ENCODE peak calls at places on chromosomes 13 and 19, in four cellular contexts. Z is tibial nerve, D is endothelial cell of umbilical vein, H is uterus. G is an unnamed sample.

GRCh38 chr19:57269515-57270250 is 10.6 kb upstream of the ZNF460 start:
- DNase-seq in Z (no peak), D (peak; percentile 34), H (no peak), G (no peak)

GRCh38 chr19:6378036-6378435 is 2.3 kb upstream of the PSPN start:
- DNase-seq in Z (no peak), D (peak; percentile 0), H (peak; percentile 61), G (no peak)

GRCh38 chr19:47106819-47107200 is 6.8 kb downstream of the ZC3H4 start:
- DNase-seq in Z (no peak), D (no peak), H (no peak), G (no peak)

GRCh38 chr13:88544836-88545235 is 873.7 kb downstream of the SLITRK5 start:
- DNase-seq in Z (no peak), D (no peak), H (no peak), G (no peak)

GRCh38 chr13:54433511-54434206 is 1405.0 kb downstream of the OLFM4 start:
- DNase-seq in Z (no peak), D (no peak), H (no peak), G (no peak)

GRCh38 chr13:20573186-20573585 is 6.2 kb downstream of the IFT88 start:
- DNase-seq in Z (no peak), D (no peak), H (no peak), G (no peak)

GRCh38 chr19:29275266-29275665 is 62.3 kb upstream of the UQCRFS1 start:
- DNase-seq in Z (no peak), D (no peak), H (no peak), G (peak; percentile 13)

GRCh38 chr13:20340759-20341161 is 108.6 kb upstream of the GJB6 start:
- DNase-seq in Z (peak; percentile 64), D (no peak), H (peak; percentile 32), G (no peak)

GRCh38 chr13:64910061-64910460 is 2320.1 kb downstream of the PCDH9 start:
- DNase-seq in Z (no peak), D (no peak), H (no peak), G (no peak)

GRCh38 chr13:99734013-99734693 is 232.9 kb downstream of the TM9SF2 start:
- DNase-seq in Z (no peak), D (no peak), H (no peak), G (no peak)

GRCh38 chr19:934865-935422 is 9.1 kb downstream of the ARID3A start:
- DNase-seq in Z (peak; percentile 45), D (peak; percentile 93), H (peak; percentile 78), G (peak; percentile 98)

GRCh38 chr19:7497292-7497691 is 8.5 kb upstream of the PEX11G start:
- DNase-seq in Z (no peak), D (no peak), H (no peak), G (no peak)

GRCh38 chr19:1251503-1252220 is 3.3 kb downstream of the MIDN start:
- DNase-seq in Z (no peak), D (peak; percentile 54), H (no peak), G (no peak)

GRCh38 chr13:44710576-44710975 is 134.4 kb upstream of the TSC22D1 start:
- DNase-seq in Z (no peak), D (peak; percentile 92), H (no peak), G (no peak)

GRCh38 chr19:30785728-30786127 is 413.5 kb downstream of the ZNF536 start:
- DNase-seq in Z (no peak), D (no peak), H (no peak), G (no peak)

GRCh38 chr19:34316741-34317241 is 48.2 kb upstream of the GPI start:
- DNase-seq in Z (no peak), D (peak; percentile 62), H (no peak), G (no peak)

GRCh38 chr19:58009666-58010301 is 7.2 kb upstream of the ZNF606 start:
- DNase-seq in Z (peak; percentile 61), D (peak; percentile 75), H (peak; percentile 92), G (peak; percentile 57)

GRCh38 chr13:75195479-75196111 is 286.4 kb downstream of the TBC1D4 start:
- DNase-seq in Z (no peak), D (no peak), H (no peak), G (no peak)

GRCh38 chr13:110047511-110047910 is 259.4 kb downstream of the COL4A1 start:
- DNase-seq in Z (no peak), D (peak; percentile 35), H (peak; percentile 55), G (peak; percentile 88)

GRCh38 chr19:44975444-44975843 is 20.3 kb downstream of the CLPTM1 start:
- DNase-seq in Z (no peak), D (no peak), H (no peak), G (no peak)

GRCh38 chr13:100490692-100491091 is 97.9 kb downstream of the GGACT start:
- DNase-seq in Z (no peak), D (no peak), H (no peak), G (no peak)

GRCh38 chr13:78192721-78193120 is 274.1 kb upstream of the EDNRB start:
- DNase-seq in Z (no peak), D (no peak), H (no peak), G (no peak)

GRCh38 chr19:48551437-48552302 is at the start of gene SULT2B1:
- DNase-seq in Z (no peak), D (no peak), H (no peak), G (no peak)

GRCh38 chr19:46283771-46284170 is 13.1 kb upstream of the HIF3A start:
- DNase-seq in Z (no peak), D (peak; percentile 89), H (no peak), G (no peak)

GRCh38 chr13:27789153-27789494 is 3.2 kb upstream of the GSX1 start:
- DNase-seq in Z (no peak), D (no peak), H (no peak), G (no peak)

GRCh38 chr19:5051619-5052018 is 82.7 kb downstream of the KDM4B start:
- DNase-seq in Z (no peak), D (no peak), H (no peak), G (no peak)

GRCh38 chr13:78401833-78402232 is 201.5 kb downstream of the POU4F1 start:
- DNase-seq in Z (no peak), D (no peak), H (no peak), G (no peak)

GRCh38 chr19:47661161-47661560 is 52.1 kb upstream of the EHD2 start:
- DNase-seq in Z (no peak), D (no peak), H (no peak), G (peak; percentile 82)

GRCh38 chr19:39407644-39408391 is 1.2 kb downstream of the ZFP36 start:
- DNase-seq in Z (no peak), D (no peak), H (peak; percentile 64), G (peak; percentile 77)

GRCh38 chr13:109779074-109779473 is 7.3 kb downstream of the IRS2 start:
- DNase-seq in Z (no peak), D (no peak), H (no peak), G (no peak)

GRCh38 chr13:113647351-113648217 is 10.4 kb downstream of the ATP4B start:
- DNase-seq in Z (peak; percentile 77), D (peak; percentile 49), H (peak; percentile 69), G (peak; percentile 91)

GRCh38 chr19:56167064-56167578 is 8.7 kb upstream of the GALP start:
- DNase-seq in Z (no peak), D (no peak), H (no peak), G (no peak)

GRCh38 chr19:41935781-41936415 is 7.6 kb upstream of the ERFL start:
- DNase-seq in Z (no peak), D (no peak), H (no peak), G (no peak)

GRCh38 chr19:10106100-10106936 is at the start of gene PPAN:
- DNase-seq in Z (peak; percentile 99), D (peak; percentile 98), H (peak; percentile 97), G (peak; percentile 98)

GRCh38 chr19:10105241-10106099 is 692 bp upstream of the PPAN start:
- DNase-seq in Z (no peak), D (no peak), H (no peak), G (no peak)

GRCh38 chr19:10102787-10103236 is 334 bp upstream of the ANGPTL6 start:
- DNase-seq in Z (no peak), D (no peak), H (no peak), G (no peak)

GRCh38 chr19:10104665-10105221 is 1.4 kb upstream of the PPAN start:
- DNase-seq in Z (no peak), D (no peak), H (no peak), G (no peak)

GRCh38 chr19:10104130-10104513 is 1.6 kb upstream of the ANGPTL6 start:
- DNase-seq in Z (no peak), D (no peak), H (no peak), G (no peak)
- H3K9me3 ChIP-seq in Z (no peaks in the 10 kb centered on the region), D (no peaks in the 10 kb centered on the region), H (no peaks in the 10 kb centered on the region), G (no peaks in the 10 kb centered on the region)

DNA sequence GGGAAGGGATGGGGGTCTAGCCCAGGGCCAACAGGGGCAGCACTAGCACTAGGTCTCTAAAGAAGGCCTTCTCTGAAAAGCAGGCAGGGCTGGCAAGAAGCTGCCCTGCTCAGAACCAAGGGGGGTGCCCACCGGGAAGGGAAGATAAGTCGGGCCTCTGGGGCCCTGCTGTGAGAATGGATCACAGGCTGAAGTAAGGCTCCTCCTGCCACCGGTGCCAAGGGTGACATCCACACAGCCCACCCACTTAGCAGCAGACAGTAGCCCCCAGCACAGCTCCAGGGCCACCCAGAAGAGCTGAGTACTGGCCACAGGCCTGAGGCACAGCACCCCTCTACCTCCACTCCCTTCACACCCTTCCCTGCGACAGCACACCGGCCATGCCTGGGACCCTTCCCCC is 5.9 kb downstream of the ELL start:
- DNase-seq in Z (no peak), D (no peak), H (no peak), G (peak; percentile 45)
- H3K4me1 ChIP-seq in Z (peaks cover 32% of the 10 kb centered on the region), D (peaks cover 27% of the 10 kb centered on the region), H (no peaks in the 10 kb centered on the region), G (peaks cover 40% of the 10 kb centered on the region)

GRCh38 chr13:48094781-48095502 is at the start of gene MED4:
- DNase-seq in Z (peak; percentile 96), D (peak; percentile 95), H (peak; percentile 97), G (peak; percentile 94)
- TF ChIP-seq POLR2A in Z (peak; percentile 89), D (peak; percentile 91), H (peak; percentile 55), G (peak; percentile 76)

DNA sequence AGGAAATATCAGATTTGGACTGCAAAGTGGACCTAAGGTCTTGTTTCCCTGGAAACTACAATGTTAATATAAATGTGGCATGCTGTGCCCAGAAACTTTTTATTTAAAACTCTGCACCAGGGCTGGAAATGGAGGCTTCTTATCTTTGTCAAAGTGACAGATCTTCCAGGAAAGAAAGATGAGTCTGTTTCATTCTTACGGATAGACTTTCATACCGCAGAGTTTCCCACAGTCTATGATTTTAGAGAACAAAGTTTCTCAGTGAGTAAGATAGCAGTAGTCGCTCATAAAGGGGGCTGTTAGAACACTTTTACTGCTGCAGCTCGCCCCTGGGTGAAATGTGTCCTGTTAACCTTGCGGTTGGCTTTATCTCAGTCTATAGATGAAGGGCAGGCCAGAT is 6.7 kb downstream of the CLEC11A start:
- DNase-seq in Z (no peak), D (no peak), H (no peak), G (no peak)
- H3K9me3 ChIP-seq in Z (no peaks in the 10 kb centered on the region), D (no peaks in the 10 kb centered on the region), H (no peaks in the 10 kb centered on the region), G (no peaks in the 10 kb centered on the region)

DNA sequence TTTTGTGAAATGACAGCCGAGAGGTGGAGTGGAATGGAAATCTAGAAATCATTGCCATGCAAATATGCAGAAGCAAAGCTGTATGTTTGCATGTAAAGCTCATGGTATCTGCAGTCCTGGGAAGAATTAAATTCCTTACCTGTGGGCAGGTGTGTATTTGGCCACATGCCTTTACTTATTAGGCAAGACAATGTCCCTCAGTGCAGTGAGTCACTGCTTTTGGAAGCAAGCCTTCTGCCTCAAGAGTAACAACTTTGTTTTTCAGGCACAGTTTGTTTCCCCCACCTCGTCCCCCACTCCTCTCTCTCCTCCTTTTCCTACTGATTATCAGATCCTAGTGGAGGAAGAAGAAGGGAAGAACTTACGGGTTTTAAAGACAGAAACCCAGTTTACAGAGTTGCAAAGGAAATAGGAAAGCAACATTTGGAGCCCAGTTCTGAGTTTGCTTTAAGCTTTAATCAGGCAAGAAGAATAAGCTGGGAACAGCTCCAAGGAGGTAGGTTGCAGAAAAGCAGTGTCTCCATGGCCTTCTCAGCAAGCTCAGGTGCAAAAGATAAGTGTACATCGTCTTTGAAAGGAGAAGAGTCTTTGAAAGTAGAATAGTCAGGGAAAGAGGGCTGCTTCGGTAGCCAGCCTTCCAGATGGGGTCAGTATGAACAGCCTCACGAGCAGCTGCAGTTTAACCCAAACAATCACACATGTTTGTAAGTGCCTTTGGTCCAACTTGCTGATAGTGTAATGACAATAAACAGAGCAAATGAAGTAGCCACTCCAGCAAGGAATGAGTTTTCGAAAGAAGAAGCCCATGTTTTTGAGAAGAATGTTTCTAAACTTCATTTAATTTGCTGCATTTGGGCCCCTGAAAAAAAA is 190.1 kb downstream of the KLF5 start:
- DNase-seq in Z (no peak), D (no peak), H (no peak), G (no peak)
- H3K4me1 ChIP-seq in Z (no peaks in the 10 kb centered on the region), D (no peaks in the 10 kb centered on the region), H (no peaks in the 10 kb centered on the region), G (no peaks in the 10 kb centered on the region)

G was measured in right lobe of liver.